ENCODE peak calls at places on chromosomes 12 and 14, in five cellular contexts. Z is glomerular endothelial cell; U is HEK293T; M is H1; A is effector CD4-positive, alpha-beta T cell. G is an unnamed sample.
A peak's percentile ranks its signal among the peaks of the same experiment; 100 is the strongest.

GRCh38 chr14:101456246-101457159 is 104.8 kb upstream of the DIO3 start:
- DNase-seq in Z (no peak), U (no peak), M (peak; percentile 51), A (no peak), G (peak; percentile 35)

GRCh38 chr12:92861381-92861780 is 67.7 kb downstream of the EEA1 start:
- DNase-seq in Z (no peak), U (no peak), M (no peak), A (no peak), G (no peak)

GRCh38 chr14:75310295-75311059 is 31.8 kb downstream of the FOS start:
- DNase-seq in Z (peak; percentile 68), U (no peak), M (peak; percentile 81), A (no peak), G (peak; percentile 80)

GRCh38 chr12:102690267-102690666 is 209.9 kb upstream of the IGF1 start:
- DNase-seq in Z (no peak), U (no peak), M (no peak), A (no peak), G (peak; percentile 20)

GRCh38 chr12:54075974-54076373 is 22.3 kb downstream of the HOXC4 start:
- DNase-seq in Z (no peak), U (no peak), M (peak; percentile 48), A (no peak), G (peak; percentile 85)

GRCh38 chr12:131671276-131671675 is 39.6 kb upstream of the SFSWAP start:
- DNase-seq in Z (no peak), U (no peak), M (no peak), A (no peak), G (no peak)

GRCh38 chr12:116366456-116366776 is 88.9 kb upstream of the MED13L start:
- DNase-seq in Z (no peak), U (no peak), M (no peak), A (no peak), G (no peak)

GRCh38 chr12:56413392-56413791 is 35.8 kb downstream of the TIMELESS start:
- DNase-seq in Z (no peak), U (no peak), M (no peak), A (no peak), G (no peak)

GRCh38 chr12:96487214-96487613 is 2.2 kb upstream of the CFAP54 start:
- DNase-seq in Z (no peak), U (no peak), M (no peak), A (no peak), G (no peak)

GRCh38 chr14:32531942-32532341 is 202.8 kb downstream of the AKAP6 start:
- DNase-seq in Z (no peak), U (no peak), M (no peak), A (no peak), G (no peak)

GRCh38 chr14:98501335-98501734 is 770.7 kb downstream of the BCL11B start:
- DNase-seq in Z (no peak), U (no peak), M (no peak), A (no peak), G (no peak)

GRCh38 chr12:107593713-107594381 is 91.8 kb upstream of the PWP1 start:
- DNase-seq in Z (no peak), U (peak; percentile 39), M (no peak), A (no peak), G (no peak)

GRCh38 chr12:105041186-105041585 is 43.1 kb downstream of the ALDH1L2 start:
- DNase-seq in Z (no peak), U (no peak), M (no peak), A (no peak), G (no peak)

GRCh38 chr12:25497021-25497420 is 56.1 kb downstream of the LMNTD1 start:
- DNase-seq in Z (no peak), U (no peak), M (no peak), A (no peak), G (no peak)

GRCh38 chr12:70876952-70877351 is 43.6 kb downstream of the PTPRR start:
- DNase-seq in Z (no peak), U (no peak), M (no peak), A (no peak), G (no peak)

GRCh38 chr12:6828671-6829531 is 694 bp downstream of the P3H3 start:
- DNase-seq in Z (no peak), U (peak; percentile 51), M (peak; percentile 81), A (peak; percentile 14), G (peak; percentile 80)

GRCh38 chr14:64440494-64440893 is 24.8 kb upstream of the AKAP5 start:
- DNase-seq in Z (no peak), U (no peak), M (no peak), A (no peak), G (no peak)

GRCh38 chr12:65602579-65603295 is 221.5 kb upstream of the HMGA2 start:
- DNase-seq in Z (peak; percentile 84), U (peak; percentile 80), M (peak; percentile 70), A (no peak), G (peak; percentile 65)

GRCh38 chr12:99137124-99137845 is 492.2 kb downstream of the APAF1 start:
- DNase-seq in Z (no peak), U (no peak), M (no peak), A (no peak), G (no peak)

GRCh38 chr12:49582840-49583239 is 14.9 kb upstream of the MCRS1 start:
- DNase-seq in Z (no peak), U (no peak), M (no peak), A (no peak), G (no peak)

GRCh38 chr12:111425655-111426054 is 19.9 kb downstream of the SH2B3 start:
- DNase-seq in Z (no peak), U (no peak), M (no peak), A (no peak), G (no peak)

GRCh38 chr12:118498171-118498570 is 121.8 kb downstream of the SUDS3 start:
- DNase-seq in Z (no peak), U (no peak), M (no peak), A (no peak), G (no peak)

GRCh38 chr12:53113307-53113706 is 10.0 kb downstream of the SOAT2 start:
- DNase-seq in Z (no peak), U (no peak), M (no peak), A (no peak), G (no peak)

G was measured in NT2/D1.